ENCODE peak calls at places on chromosome 1, in four cellular contexts. T is endothelial cell, Y is HCT116, U is WTC11. P is an unnamed sample.

GRCh38 chr1:225299624-225300023 is 128.2 kb downstream of the LBR start:
- DNase-seq in T (no peak), Y (no peak), U (no peak), P (no peak)

GRCh38 chr1:232648316-232648715 is 18.4 kb upstream of the SIPA1L2 start:
- DNase-seq in T (no peak), Y (no peak), U (no peak), P (no peak)

GRCh38 chr1:245464290-245464689 is 309.5 kb downstream of the KIF26B start:
- DNase-seq in T (no peak), Y (no peak), U (no peak), P (no peak)

GRCh38 chr1:159867322-159868064 is 5.0 kb upstream of the VSIG8 start:
- DNase-seq in T (no peak), Y (no peak), U (peak; percentile 40), P (peak; percentile 57)

GRCh38 chr1:228075801-228076271 is 6.7 kb upstream of the ARF1 start:
- DNase-seq in T (no peak), Y (no peak), U (no peak), P (no peak)

GRCh38 chr1:167797005-167797404 is 75.2 kb downstream of the MPZL1 start:
- DNase-seq in T (peak; percentile 27), Y (no peak), U (peak; percentile 31), P (peak; percentile 48)

GRCh38 chr1:36367067-36367466 is 18.7 kb downstream of the STK40 start:
- DNase-seq in T (peak; percentile 31), Y (no peak), U (no peak), P (no peak)

GRCh38 chr1:109484519-109484975 is 842 bp downstream of the ATXN7L2 start:
- DNase-seq in T (no peak), Y (no peak), U (peak; percentile 49), P (no peak)

GRCh38 chr1:11059166-11059989 is 440 bp downstream of the SRM start:
- DNase-seq in T (no peak), Y (no peak), U (no peak), P (no peak)

GRCh38 chr1:111565079-111565478 is 54.5 kb upstream of the RAP1A start:
- DNase-seq in T (no peak), Y (no peak), U (no peak), P (no peak)

GRCh38 chr1:111723091-111723806 is 15.9 kb downstream of the INKA2 start:
- DNase-seq in T (no peak), Y (no peak), U (no peak), P (no peak)

GRCh38 chr1:12518956-12519707 is 98.9 kb downstream of the DHRS3 start:
- DNase-seq in T (no peak), Y (no peak), U (no peak), P (no peak)

GRCh38 chr1:166156674-166157073 is 10.1 kb downstream of the FAM78B start:
- DNase-seq in T (no peak), Y (no peak), U (no peak), P (no peak)

GRCh38 chr1:11283148-11283547 is 10.2 kb downstream of the UBIAD1 start:
- DNase-seq in T (no peak), Y (no peak), U (no peak), P (no peak)

GRCh38 chr1:31593770-31594632 is 17.7 kb downstream of the TINAGL1 start:
- DNase-seq in T (peak; percentile 89), Y (peak; percentile 68), U (peak; percentile 88), P (peak; percentile 94)

DNA sequence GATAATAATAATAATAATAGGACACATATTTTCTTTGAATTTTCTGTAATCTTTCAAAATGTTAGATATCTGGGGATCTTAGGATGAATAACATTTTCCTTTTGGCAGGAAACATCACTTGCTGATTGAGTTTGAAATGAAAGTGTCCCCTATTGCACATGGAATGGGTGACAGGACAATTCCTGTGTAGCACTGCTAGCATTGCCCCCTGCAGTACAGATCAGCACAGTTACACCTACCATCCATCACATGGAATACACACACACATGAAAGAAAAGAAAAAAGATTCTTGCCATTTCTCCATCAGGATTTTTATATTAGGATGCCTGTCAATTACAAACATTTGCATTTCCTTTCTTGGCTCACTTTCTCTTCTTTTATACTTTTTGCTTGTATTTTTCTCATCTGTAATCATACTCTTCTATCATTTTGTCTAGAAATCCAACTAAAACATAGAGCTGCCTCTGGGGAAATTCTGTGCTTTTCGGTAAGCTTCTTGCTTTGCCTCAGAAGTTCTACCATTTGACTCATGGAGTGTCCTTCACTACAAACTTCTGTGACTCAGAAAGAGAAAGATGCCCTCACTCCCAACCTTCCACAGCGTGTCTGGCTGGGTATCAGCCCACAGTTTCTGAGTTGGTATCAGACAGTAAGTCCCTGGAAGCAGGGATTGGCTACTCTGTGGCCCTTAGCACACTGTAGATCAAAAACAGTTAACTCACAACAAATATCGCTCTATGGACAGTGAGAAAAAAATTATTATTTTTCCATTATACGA is 641.2 kb downstream of the PTPRC start:
- DNase-seq in T (no peak), Y (no peak), U (no peak), P (no peak)
- TF ChIP-seq CTCF in T (no peak), Y (peak; percentile 33), U (no peak), P (no peak)

GRCh38 chr1:205066221-205066818 is 17.9 kb downstream of the TMEM81 start:
- DNase-seq in T (no peak), Y (peak; percentile 10), U (peak; percentile 41), P (no peak)
- TF ChIP-seq CTCF in T (no peak), Y (peak; percentile 63), U (no peak), P (no peak)

DNA sequence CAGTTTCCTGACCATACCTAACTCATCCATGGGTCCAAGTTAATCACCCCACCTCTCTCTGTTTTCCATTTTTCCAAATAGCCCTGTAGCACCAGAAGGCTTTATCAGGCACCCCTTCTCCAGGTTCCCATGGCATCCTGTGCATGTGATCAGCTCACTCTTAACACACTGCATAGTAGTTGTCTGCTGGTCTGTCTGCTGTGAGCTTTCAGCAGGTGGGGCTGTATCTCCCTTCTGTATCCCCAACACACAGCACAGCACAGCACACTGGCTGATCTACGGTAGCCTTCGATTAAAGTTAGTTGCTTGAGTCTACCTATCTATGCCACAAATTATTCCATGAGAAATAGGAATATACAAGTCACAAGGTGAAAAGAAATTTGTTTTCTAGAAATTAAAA is 54.3 kb upstream of the C1orf198 start:
- DNase-seq in T (no peak), Y (no peak), U (no peak), P (no peak)
- TF ChIP-seq CTCF in T (no peak), Y (no peak), U (no peak), P (no peak)

DNA sequence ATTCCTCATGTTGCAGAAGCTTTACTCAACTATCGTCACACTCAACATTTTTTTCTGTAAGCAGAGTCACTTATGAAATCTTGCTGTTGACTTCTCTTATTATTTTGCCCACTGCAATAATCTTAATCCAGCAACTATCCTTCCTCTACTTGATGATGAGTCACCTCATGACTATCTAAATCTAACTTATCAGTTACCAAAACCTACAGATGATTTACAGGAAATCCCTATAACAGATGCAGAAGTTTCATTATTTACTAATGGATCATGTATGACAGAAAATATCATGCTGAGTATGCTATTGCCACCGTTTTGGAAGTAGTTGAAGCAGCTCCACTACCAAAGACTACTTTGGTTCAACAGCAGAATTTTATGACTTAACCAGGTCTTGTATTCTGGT is 378.8 kb downstream of the DUSP10 start:
- DNase-seq in T (no peak), Y (no peak), U (no peak), P (no peak)
- TF ChIP-seq CTCF in T (no peak), Y (no peak), U (no peak), P (no peak)

DNA sequence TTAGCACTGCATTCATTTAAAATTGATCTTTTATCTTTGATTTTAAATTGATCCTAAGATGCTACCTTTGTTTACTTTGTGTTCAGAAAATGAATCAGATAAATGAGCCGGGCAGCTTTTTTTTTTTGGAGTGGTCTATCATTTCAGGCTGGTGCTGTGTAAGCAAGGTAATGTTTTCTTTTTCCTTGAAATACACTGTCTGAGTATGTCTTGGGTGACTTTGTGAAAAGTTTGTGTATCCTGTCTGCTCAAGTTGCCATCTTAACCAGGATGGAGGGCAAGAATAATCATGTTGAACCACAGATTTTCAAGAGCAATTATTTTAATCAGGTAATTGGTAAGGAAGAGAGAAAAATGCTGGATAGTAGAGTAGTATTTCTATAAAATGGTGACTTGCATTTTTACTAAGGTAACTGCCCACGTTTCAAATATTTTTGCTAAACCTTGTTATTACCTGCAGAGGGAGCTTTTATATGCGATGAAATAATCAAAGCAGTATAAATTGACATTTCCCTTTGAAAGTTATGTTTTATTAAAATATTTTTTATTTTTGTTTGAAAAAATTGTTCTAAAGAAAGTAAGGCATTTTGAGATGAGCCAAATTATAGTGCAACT is 11.1 kb downstream of the ADGRL2 start:
- DNase-seq in T (no peak), Y (peak; percentile 1), U (no peak), P (no peak)
- TF ChIP-seq CTCF in T (peak; percentile 28), Y (no peak), U (no peak), P (no peak)

GRCh38 chr1:39507230-39507928 is 15.9 kb downstream of the BMP8A start:
- DNase-seq in T (peak; percentile 41), Y (no peak), U (peak; percentile 55), P (no peak)
- TF ChIP-seq CTCF in T (no peak), Y (peak; percentile 27), U (no peak), P (no peak)

DNA sequence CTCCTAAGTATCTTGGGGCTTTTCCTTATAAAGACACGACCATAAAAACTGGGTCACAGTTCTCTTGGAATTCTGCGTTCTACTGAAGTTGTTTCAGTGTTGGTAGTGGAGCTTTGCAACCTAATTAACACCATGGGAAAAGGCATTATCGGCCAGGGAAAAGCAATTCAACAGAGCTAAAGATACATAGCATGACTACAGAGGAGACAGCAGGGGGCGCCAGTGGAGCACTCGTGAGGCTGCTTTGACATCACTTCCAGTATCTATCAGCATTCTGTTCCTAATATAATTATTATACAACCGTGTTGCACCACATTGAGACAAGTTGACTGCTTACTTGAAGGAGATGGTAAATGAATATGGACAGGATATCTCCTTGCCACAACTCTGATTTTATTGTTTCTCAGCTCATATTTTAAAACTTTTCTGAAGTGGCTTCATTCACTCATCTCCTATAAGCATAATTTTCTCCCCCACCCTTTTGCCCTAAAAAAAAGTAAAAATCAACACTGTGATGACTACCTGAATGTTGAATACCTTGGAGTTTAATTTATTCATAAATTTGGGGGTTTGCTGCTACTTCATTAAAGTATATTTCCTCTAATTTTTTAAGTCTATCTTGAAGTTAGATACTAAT is 39.4 kb downstream of the ZP4 start:
- DNase-seq in T (peak; percentile 71), Y (no peak), U (peak; percentile 81), P (peak; percentile 84)
- TF ChIP-seq CTCF in T (peak; percentile 82), Y (peak; percentile 37), U (peak; percentile 78), P (no peak)

GRCh38 chr1:62901650-62902049 is 117.7 kb downstream of the ATG4C start:
- DNase-seq in T (no peak), Y (no peak), U (no peak), P (no peak)
- TF ChIP-seq CTCF in T (no peak), Y (no peak), U (no peak), P (no peak)

P was measured in Calu3.